ENCODE peak calls at places on chromosomes 12 and 14, in nine cellular contexts. H is lower leg skin, T is body of pancreas, W is ovary, S is testis, Y is adrenal gland, V is A549, R is stomach, Q is IMR-90. F is an unnamed sample.

GRCh38 chr12:125852679-125853078 is 787.4 kb downstream of the AACS start:
- DNase-seq in H (no peak), T (no peak), W (no peak), S (no peak), Y (no peak), V (no peak), R (no peak), Q (no peak), F (no peak)

GRCh38 chr12:98869886-98870285 is 224.8 kb downstream of the APAF1 start:
- DNase-seq in H (no peak), T (no peak), W (no peak), S (no peak), Y (no peak), V (no peak), R (no peak), Q (no peak), F (no peak)

GRCh38 chr12:68844318-68844745 is 36.4 kb downstream of the MDM2 start:
- DNase-seq in H (no peak), T (no peak), W (no peak), S (no peak), Y (no peak), V (no peak), R (no peak), Q (no peak), F (no peak)

GRCh38 chr14:51424569-51425251 is 184.7 kb downstream of the TMX1 start:
- DNase-seq in H (no peak), T (peak; percentile 27), W (no peak), S (peak; percentile 48), Y (peak; percentile 10), V (no peak), R (no peak), Q (peak; percentile 53), F (no peak)

GRCh38 chr12:81644503-81644902 is 114.6 kb downstream of the PPFIA2 start:
- DNase-seq in H (no peak), T (peak; percentile 15), W (no peak), S (no peak), Y (no peak), V (peak; percentile 42), R (no peak), Q (peak; percentile 36), F (no peak)

GRCh38 chr12:45621703-45622102 is 107.8 kb upstream of the ARID2 start:
- DNase-seq in H (no peak), T (no peak), W (no peak), S (no peak), Y (no peak), V (no peak), R (no peak), Q (no peak), F (no peak)

GRCh38 chr12:125111403-125111802 is 46.2 kb downstream of the AACS start:
- DNase-seq in H (no peak), T (no peak), W (no peak), S (no peak), Y (no peak), V (no peak), R (no peak), Q (peak; percentile 14), F (no peak)

GRCh38 chr12:106068296-106068695 is 70.5 kb downstream of the NUAK1 start:
- DNase-seq in H (no peak), T (no peak), W (no peak), S (no peak), Y (no peak), V (no peak), R (no peak), Q (no peak), F (no peak)

GRCh38 chr14:101108579-101109346 is 205.2 kb upstream of the RTL1 start:
- DNase-seq in H (peak; percentile 8), T (no peak), W (no peak), S (peak; percentile 6), Y (no peak), V (no peak), R (peak; percentile 19), Q (no peak), F (no peak)

GRCh38 chr12:5513406-5513805 is 81.5 kb downstream of the NTF3 start:
- DNase-seq in H (no peak), T (no peak), W (no peak), S (no peak), Y (no peak), V (no peak), R (no peak), Q (no peak), F (no peak)

GRCh38 chr12:5512585-5512970 is 80.7 kb downstream of the NTF3 start:
- DNase-seq in H (no peak), T (no peak), W (no peak), S (no peak), Y (no peak), V (no peak), R (no peak), Q (no peak), F (no peak)

GRCh38 chr12:5510251-5510805 is 78.4 kb downstream of the NTF3 start:
- DNase-seq in H (no peak), T (no peak), W (no peak), S (no peak), Y (no peak), V (no peak), R (no peak), Q (no peak), F (no peak)

GRCh38 chr12:5511256-5511643 is 79.3 kb downstream of the NTF3 start:
- DNase-seq in H (no peak), T (no peak), W (no peak), S (no peak), Y (no peak), V (no peak), R (no peak), Q (no peak), F (no peak)

GRCh38 chr12:5511644-5512584 is 80.0 kb downstream of the NTF3 start:
- DNase-seq in H (no peak), T (no peak), W (peak; percentile 84), S (peak; percentile 77), Y (peak; percentile 8), V (peak; percentile 13), R (no peak), Q (peak; percentile 44), F (peak; percentile 59)
- TF ChIP-seq CTCF in H (no peak), T (no peak), W (peak; percentile 29), S (no peak), Y (peak; percentile 21), V (peak; percentile 36), R (no peak), Q (peak; percentile 72), F (peak; percentile 63)

GRCh38 chr12:110576504-110576903 is 6.6 kb downstream of the PPTC7 start:
- DNase-seq in H (no peak), T (no peak), W (no peak), S (no peak), Y (no peak), V (no peak), R (no peak), Q (no peak), F (no peak)

GRCh38 chr12:110579889-110580253 is 3.2 kb downstream of the PPTC7 start:
- DNase-seq in H (no peak), T (no peak), W (no peak), S (no peak), Y (no peak), V (no peak), R (no peak), Q (no peak), F (no peak)

GRCh38 chr12:110579239-110579888 is 3.8 kb downstream of the PPTC7 start:
- DNase-seq in H (no peak), T (no peak), W (no peak), S (no peak), Y (no peak), V (no peak), R (no peak), Q (no peak), F (no peak)

GRCh38 chr12:110577717-110578521 is 5.2 kb downstream of the PPTC7 start:
- DNase-seq in H (no peak), T (no peak), W (no peak), S (no peak), Y (no peak), V (peak; percentile 48), R (no peak), Q (peak; percentile 88), F (no peak)

DNA sequence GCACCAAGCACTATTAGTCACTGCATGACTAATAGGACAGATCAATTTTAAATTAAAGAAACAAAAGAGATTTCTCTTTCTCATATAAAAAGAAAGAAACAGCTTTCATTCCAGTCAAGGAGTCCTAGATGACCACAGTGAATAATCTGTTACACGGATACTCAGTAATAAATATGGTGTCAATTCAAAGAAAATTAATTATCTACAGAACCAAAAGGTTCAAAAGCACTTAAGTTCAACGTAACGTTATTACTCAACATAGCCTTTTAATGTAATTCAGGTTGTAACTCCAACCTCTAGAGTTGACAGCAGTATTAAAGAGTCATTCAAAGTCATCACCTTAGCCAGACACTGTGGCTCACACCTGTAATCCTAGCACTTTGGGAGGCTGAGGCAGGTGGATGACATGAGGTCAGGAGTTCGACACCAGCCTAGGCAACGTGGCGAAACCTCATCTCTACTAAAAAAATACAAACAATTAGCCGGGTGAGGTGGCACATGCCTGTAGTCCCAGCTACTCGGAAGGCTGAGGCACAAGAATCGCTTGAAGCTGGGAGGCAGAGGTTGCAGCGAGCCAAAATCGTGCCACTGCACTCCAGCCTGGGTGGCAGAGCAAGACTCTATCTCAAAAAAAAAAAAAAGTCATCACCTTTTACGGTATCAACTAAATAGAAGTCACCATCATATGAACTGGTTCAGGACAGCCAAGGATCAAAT is 4.4 kb downstream of the PPTC7 start:
- DNase-seq in H (no peak), T (no peak), W (no peak), S (no peak), Y (no peak), V (no peak), R (no peak), Q (no peak), F (no peak)
- H3K4me3 ChIP-seq in H (no peak overlapping the region), T (no peak overlapping the region), W (no peak overlapping the region), S (no peak overlapping the region), Y (no peak overlapping the region), V (peak overlapping the region; percentile 19), R (no peak overlapping the region), Q (no peak overlapping the region), F (no peak overlapping the region)

DNA sequence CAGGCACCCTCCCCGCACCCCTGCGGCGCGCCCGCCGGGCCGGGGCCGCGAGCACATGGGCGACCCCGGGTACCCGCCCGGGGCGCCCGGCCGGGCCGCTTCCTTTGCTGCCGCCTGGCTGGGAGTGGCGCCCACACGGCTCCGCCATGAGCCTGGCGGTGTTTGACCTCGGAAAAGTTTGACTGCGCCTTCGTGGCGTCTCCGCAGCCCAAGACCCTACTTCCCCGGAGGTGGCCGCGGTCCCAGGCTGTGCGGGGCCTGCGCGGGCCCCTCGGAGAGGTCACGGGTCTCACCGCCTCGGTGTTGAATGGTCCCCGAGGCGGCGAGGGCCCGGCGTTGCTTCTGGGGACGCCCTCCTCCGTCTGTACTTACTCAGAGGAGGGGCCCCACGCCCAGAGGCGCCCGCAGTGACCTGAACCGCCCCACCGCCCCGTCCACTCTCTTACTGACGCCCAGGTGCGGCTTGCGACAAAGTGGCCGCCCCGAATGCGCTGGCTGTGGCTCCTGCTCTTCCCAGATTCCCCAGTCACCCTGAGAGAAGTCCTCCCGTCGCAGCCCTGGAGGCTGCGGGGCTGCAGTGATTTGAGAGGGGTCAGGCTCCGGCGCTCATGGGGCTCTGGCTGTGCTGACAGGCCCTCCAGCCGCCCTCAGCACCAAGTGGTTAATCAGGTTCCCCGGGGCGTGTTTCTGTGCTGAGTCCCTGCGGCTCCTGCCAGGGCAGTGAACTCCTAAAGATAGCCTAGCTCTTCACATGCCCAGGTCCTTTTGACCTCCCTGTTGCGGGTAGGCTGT is 5.8 kb downstream of the KMT5A start:
- DNase-seq in H (no peak), T (peak; percentile 50), W (peak; percentile 25), S (peak; percentile 57), Y (peak; percentile 65), V (no peak), R (peak; percentile 67), Q (no peak), F (peak; percentile 73)
- TF ChIP-seq POLR2A in H (no peak), T (no peak), W (no peak), S (no peak), Y (peak; percentile 42), V (no peak), R (no peak), Q (no peak), F (no peak)

GRCh38 chr12:22459872-22460490 is 84.4 kb downstream of the C2CD5 start:
- DNase-seq in H (no peak), T (no peak), W (no peak), S (no peak), Y (no peak), V (peak; percentile 64), R (no peak), Q (peak; percentile 54), F (no peak)
- TF ChIP-seq CTCF in H (no peak), T (peak; percentile 54), W (no peak), S (peak; percentile 15), Y (peak; percentile 41), V (peak; percentile 76), R (no peak), Q (peak; percentile 60), F (peak; percentile 67)